ENCODE peak calls at places on chromosomes 11 and 22, in four cellular contexts. P is psoas muscle, D is omental fat pad, L is RWPE1. Z is an unnamed sample.

GRCh38 chr11:120220747-120221037 is 9.9 kb downstream of the OAF start:
- DNase-seq in P (no peak), D (no peak), L (no peak), Z (no peak)

GRCh38 chr22:43301866-43302265 is 41.3 kb downstream of the SCUBE1 start:
- DNase-seq in P (peak; percentile 40), D (no peak), L (no peak), Z (no peak)

GRCh38 chr11:67465190-67465522 is 3.9 kb downstream of the TMEM134 start:
- DNase-seq in P (no peak), D (no peak), L (no peak), Z (no peak)

GRCh38 chr11:103420593-103420992 is 311.4 kb downstream of the DYNC2H1 start:
- DNase-seq in P (no peak), D (no peak), L (no peak), Z (no peak)

GRCh38 chr11:32434387-32435151 is 770 bp downstream of the WT1 start:
- DNase-seq in P (no peak), D (no peak), L (no peak), Z (no peak)

GRCh38 chr11:10623797-10624761 is 55.6 kb upstream of the LYVE1 start:
- DNase-seq in P (no peak), D (no peak), L (peak; percentile 15), Z (no peak)

GRCh38 chr22:38815844-38816243 is 21.9 kb upstream of the DNAL4 start:
- DNase-seq in P (no peak), D (no peak), L (no peak), Z (no peak)

GRCh38 chr11:65410936-65411680 is 11.5 kb upstream of the NEAT1 start:
- DNase-seq in P (peak; percentile 47), D (no peak), L (no peak), Z (no peak)

GRCh38 chr22:50585781-50586180 is 3.1 kb upstream of the CHKB start:
- DNase-seq in P (no peak), D (no peak), L (no peak), Z (no peak)

GRCh38 chr11:85029964-85030363 is 597.2 kb downstream of the DLG2 start:
- DNase-seq in P (no peak), D (no peak), L (peak; percentile 1), Z (no peak)

GRCh38 chr11:64571050-64571409 is 20.0 kb upstream of the SLC22A12 start:
- DNase-seq in P (no peak), D (no peak), L (no peak), Z (no peak)

GRCh38 chr11:130652671-130653335 is 204.4 kb downstream of the ADAMTS15 start:
- DNase-seq in P (peak; percentile 87), D (no peak), L (no peak), Z (no peak)

GRCh38 chr11:6402561-6402981 is 12.3 kb downstream of the SMPD1 start:
- DNase-seq in P (no peak), D (no peak), L (no peak), Z (no peak)

GRCh38 chr11:92424281-92424680 is 199.7 kb downstream of the FAT3 start:
- DNase-seq in P (no peak), D (no peak), L (no peak), Z (no peak)

GRCh38 chr11:8833568-8834275 is 77.3 kb upstream of the AKIP1 start:
- DNase-seq in P (no peak), D (no peak), L (no peak), Z (no peak)

GRCh38 chr11:121304750-121305149 is 12.2 kb downstream of the SC5D start:
- DNase-seq in P (no peak), D (no peak), L (no peak), Z (no peak)

GRCh38 chr22:19882446-19883381 is 28.0 kb upstream of the GNB1L start:
- DNase-seq in P (no peak), D (peak; percentile 16), L (no peak), Z (no peak)

GRCh38 chr22:42970029-42970428 is 44.9 kb downstream of the PACSIN2 start:
- DNase-seq in P (no peak), D (no peak), L (peak; percentile 49), Z (no peak)

GRCh38 chr11:63882555-63883242 is 34.3 kb downstream of the RCOR2 start:
- DNase-seq in P (no peak), D (no peak), L (no peak), Z (no peak)

GRCh38 chr11:113090716-113091577 is 129.7 kb downstream of the NCAM1 start:
- DNase-seq in P (no peak), D (no peak), L (no peak), Z (no peak)

GRCh38 chr11:71120346-71120963 is 131.9 kb downstream of the SHANK2 start:
- DNase-seq in P (no peak), D (no peak), L (peak; percentile 30), Z (no peak)

GRCh38 chr11:101030692-101031091 is 98.9 kb downstream of the PGR start:
- DNase-seq in P (no peak), D (no peak), L (no peak), Z (no peak)

GRCh38 chr11:15288801-15289342 is 174.1 kb downstream of the INSC start:
- DNase-seq in P (no peak), D (no peak), L (no peak), Z (no peak)

GRCh38 chr11:17597770-17598169 is 50.7 kb downstream of the OTOG start:
- DNase-seq in P (no peak), D (no peak), L (no peak), Z (no peak)

GRCh38 chr22:26679003-26679629 is 21.7 kb downstream of the MIAT start:
- DNase-seq in P (peak; percentile 80), D (peak; percentile 56), L (peak; percentile 59), Z (no peak)

GRCh38 chr22:45096256-45096907 is 67.3 kb upstream of the NUP50 start:
- DNase-seq in P (no peak), D (no peak), L (peak; percentile 71), Z (no peak)

GRCh38 chr11:114135737-114136151 is 76.2 kb downstream of the ZBTB16 start:
- DNase-seq in P (no peak), D (no peak), L (no peak), Z (no peak)

GRCh38 chr11:662689-663274 is 25.7 kb downstream of the DRD4 start:
- DNase-seq in P (peak; percentile 81), D (peak; percentile 60), L (peak; percentile 74), Z (no peak)

GRCh38 chr22:19713650-19714319 is 518 bp upstream of the SEPTIN5 start:
- DNase-seq in P (peak; percentile 56), D (no peak), L (no peak), Z (no peak)

DNA sequence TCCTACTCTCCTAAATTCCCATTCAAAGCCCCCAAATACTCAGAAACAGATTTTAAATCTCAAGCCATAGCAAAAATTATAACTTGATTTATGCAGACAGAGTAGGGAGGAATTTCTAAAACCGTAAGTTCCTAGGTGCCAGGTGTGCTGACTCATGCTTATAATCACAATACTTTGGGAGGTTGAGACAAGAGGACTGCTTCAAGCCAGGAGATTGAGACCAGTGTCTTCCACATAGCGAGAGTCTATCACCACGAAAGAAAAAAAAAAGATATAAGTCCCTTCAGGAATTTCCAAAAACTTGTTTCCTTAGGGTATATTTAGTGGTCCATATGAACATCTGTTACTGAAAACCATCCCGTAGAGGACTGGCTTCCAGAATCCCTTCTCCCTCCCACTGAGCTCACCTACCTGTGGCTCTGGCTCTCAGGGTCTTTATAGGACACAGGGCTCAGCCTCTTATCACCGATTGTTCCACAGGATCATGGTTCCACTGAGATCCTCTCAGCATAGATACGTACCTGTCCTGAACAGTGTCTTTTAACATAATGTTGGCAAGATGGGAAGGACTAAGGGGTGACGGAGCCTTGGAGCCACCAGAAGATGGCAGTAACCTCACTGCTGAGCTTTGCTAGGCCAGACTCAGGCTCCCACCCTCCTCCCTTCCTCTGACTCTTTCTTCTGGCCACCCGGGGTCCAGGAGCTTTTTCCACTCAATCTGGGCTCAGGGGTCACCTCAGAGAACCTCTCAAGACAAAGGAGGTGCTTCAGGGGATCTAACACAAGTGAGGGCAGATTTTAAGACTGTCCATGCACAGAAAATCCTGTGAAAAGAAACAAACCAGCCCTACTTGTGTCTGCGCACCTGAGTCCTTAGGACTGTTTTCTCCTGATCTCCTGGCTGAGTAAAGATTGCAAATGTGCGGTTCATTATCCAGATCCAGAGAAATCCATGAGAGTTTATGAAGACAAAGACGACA is 117.5 kb upstream of the TOP3B start:
- DNase-seq in P (no peak), D (no peak), L (no peak), Z (no peak)
- TF ChIP-seq CTCF in P (no peak), D (no peak), L (no peak), Z (no peak)

GRCh38 chr11:134027671-134028070 is 41.2 kb upstream of the JAM3 start:
- DNase-seq in P (no peak), D (no peak), L (no peak), Z (no peak)
- TF ChIP-seq CTCF in P (no peak), D (no peak), L (no peak), Z (no peak)

DNA sequence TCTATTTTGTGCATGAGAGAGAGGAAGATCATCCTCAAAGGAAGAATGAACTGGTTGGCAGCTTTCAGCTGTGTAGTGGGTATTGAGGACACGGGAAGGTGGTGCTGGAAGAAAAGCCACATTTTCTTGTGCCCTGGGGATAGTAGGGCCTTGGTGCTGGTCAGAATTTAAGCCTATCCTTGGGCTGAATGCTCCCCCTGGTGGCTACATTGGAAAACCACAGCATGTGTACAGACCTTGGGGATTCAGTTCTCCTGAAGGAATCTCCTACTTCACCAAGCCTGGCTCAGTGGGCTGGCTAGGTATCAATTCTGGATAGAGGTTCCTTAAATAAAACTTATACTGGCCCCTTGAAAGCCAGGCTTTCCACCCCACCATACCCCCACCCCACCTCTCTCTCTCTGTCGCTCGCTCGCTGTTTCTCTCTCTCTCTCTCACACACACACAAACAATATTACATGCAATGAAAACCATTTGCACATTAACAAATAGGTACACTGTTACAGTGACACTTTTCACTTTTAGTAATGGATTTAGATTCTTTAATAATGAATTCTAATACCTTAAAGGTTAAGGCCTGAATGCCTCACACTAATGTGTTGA is 2.8 kb upstream of the OR51M1 start:
- DNase-seq in P (no peak), D (no peak), L (peak; percentile 49), Z (no peak)
- TF ChIP-seq CTCF in P (peak; percentile 25), D (no peak), L (peak; percentile 63), Z (peak; percentile 52)

GRCh38 chr11:2221591-2221990 is 48.8 kb downstream of the ASCL2 start:
- DNase-seq in P (no peak), D (no peak), L (no peak), Z (no peak)
- TF ChIP-seq CTCF in P (no peak), D (no peak), L (no peak), Z (no peak)